ENCODE peak calls at places on chromosome 14, in six cellular contexts. B is uterus, H is substantia nigra, Y is SK-N-SH, T is breast epithelium, Q is right cardiac atrium. V is an unnamed sample.

GRCh38 chr14:24941719-24942118 is 108.2 kb downstream of the STXBP6 start:
- DNase-seq in H (no peak), Q (no peak), Y (no peak), T (no peak), B (no peak), V (peak)

GRCh38 chr14:31895206-31895605 is 181.9 kb upstream of the ARHGAP5 start:
- DNase-seq in Y (no peak), T (no peak), H (no peak), Q (no peak), B (no peak), V (no peak)

GRCh38 chr14:21807975-21808374 is 134.4 kb upstream of the OR4E1 start:
- DNase-seq in T (no peak), Y (no peak), Q (no peak), H (no peak), B (no peak), V (no peak)

GRCh38 chr14:100871234-100872186 is 32.0 kb downstream of the RTL1 start:
- DNase-seq in B (no peak), H (no peak), Q (no peak), Y (no peak), T (no peak), V (no peak)

GRCh38 chr14:36070056-36071043 is 106.2 kb downstream of the PTCSC3 start:
- DNase-seq in B (no peak), T (no peak), Q (peak), H (peak), Y (peak), V (peak)

GRCh38 chr14:97704316-97704715 is 907.1 kb downstream of the VRK1 start:
- DNase-seq in B (no peak), H (no peak), Q (no peak), T (no peak), Y (no peak), V (no peak)

GRCh38 chr14:104316121-104316722 is 177.8 kb downstream of the KIF26A start:
- DNase-seq in Y (no peak), Q (peak), B (no peak), H (no peak), T (no peak), V (no peak)

GRCh38 chr14:35390577-35391387 is 13.8 kb downstream of the NFKBIA start:
- DNase-seq in Y (no peak), B (no peak), H (no peak), T (no peak), Q (no peak), V (no peak)

GRCh38 chr14:102314242-102315011 is 5.1 kb upstream of the ZNF839 start:
- DNase-seq in Q (peak), Y (peak), H (peak), T (peak), B (peak), V (peak)

GRCh38 chr14:104555621-104556255 is 23.8 kb upstream of the C14orf180 start:
- DNase-seq in H (no peak), B (no peak), Y (no peak), T (no peak), Q (no peak), V (no peak)

GRCh38 chr14:75339059-75339458 is 60.4 kb downstream of the FOS start:
- DNase-seq in Y (no peak), H (no peak), T (no peak), B (no peak), Q (no peak), V (no peak)

GRCh38 chr14:88793259-88793625 is 489 bp upstream of the EML5 start:
- DNase-seq in H (no peak), Q (no peak), B (no peak), Y (no peak), T (no peak), V (peak)

GRCh38 chr14:45066667-45067066 is 17.2 kb upstream of the PRPF39 start:
- DNase-seq in T (no peak), H (no peak), Q (no peak), Y (no peak), B (no peak), V (no peak)

GRCh38 chr14:100211366-100211765 is 27.6 kb upstream of the YY1 start:
- DNase-seq in H (no peak), Y (no peak), Q (no peak), B (no peak), T (no peak), V (no peak)

GRCh38 chr14:33646692-33647260 is 304.1 kb downstream of the EGLN3 start:
- DNase-seq in T (no peak), H (no peak), Q (no peak), B (no peak), Y (no peak), V (no peak)

GRCh38 chr14:33647385-33647786 is 303.5 kb downstream of the EGLN3 start:
- DNase-seq in Y (no peak), Q (no peak), H (no peak), T (no peak), B (no peak), V (no peak)

GRCh38 chr14:33643782-33644181 is 307.1 kb downstream of the EGLN3 start:
- DNase-seq in T (no peak), Y (no peak), B (no peak), Q (no peak), H (no peak), V (no peak)

GRCh38 chr14:33642641-33643342 is 308.1 kb downstream of the EGLN3 start:
- DNase-seq in T (no peak), H (no peak), B (no peak), Y (no peak), Q (no peak), V (no peak)

GRCh38 chr14:33642080-33642479 is 308.8 kb downstream of the EGLN3 start:
- DNase-seq in B (no peak), Q (no peak), T (no peak), H (no peak), Y (no peak), V (no peak)
- H3K27ac ChIP-seq in B (no peak), Q (no peak), T (no peak), H (no peak), Y (no peak), V (no peak)

DNA sequence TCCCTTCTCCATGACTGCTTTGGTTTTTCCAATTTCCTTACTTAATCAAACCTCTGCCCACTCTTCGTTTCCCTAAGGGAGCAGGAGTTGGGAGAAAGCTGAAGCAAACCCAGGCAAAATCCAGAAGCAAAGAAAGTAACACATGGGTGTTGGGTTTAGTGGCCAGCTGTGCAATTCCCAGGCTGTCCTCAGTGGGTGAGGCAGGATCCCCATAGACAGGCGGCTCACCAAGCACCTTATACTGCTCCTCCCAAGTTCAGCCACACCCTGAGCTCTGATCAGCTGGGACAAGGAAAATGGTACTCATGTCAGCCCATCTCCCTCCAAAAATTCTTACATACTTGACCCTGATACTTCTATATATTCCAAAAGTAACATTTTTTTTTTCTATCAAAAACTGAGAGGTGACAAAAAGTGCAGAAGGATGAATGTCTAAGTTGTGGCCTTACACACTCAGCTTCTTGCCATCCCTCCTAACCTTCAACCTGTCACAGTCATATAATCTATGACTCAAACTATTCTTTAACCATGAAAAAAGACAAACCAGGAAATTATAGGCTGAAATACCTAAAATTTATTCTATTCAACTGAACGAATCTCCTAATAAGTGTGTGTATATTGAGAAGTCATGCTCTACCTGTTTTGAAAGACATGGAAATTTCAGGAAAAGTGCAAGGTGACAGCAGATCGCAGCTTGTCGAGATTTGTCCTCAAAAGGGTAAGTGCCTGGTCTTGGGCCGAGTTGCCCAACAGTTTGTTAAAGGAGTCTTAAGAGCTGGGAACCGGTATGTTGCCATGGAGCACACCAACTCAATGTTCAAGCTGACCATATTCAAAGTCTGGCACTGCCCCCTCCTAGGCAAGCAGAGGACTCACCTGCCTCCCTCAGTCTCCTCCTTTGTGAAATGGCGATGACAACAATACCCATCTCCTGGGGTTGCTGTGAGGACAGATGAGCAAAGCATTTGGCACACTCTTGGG is 17.6 kb upstream of the ZFP36L1 start:
- DNase-seq in Q (no peak), B (no peak), Y (peak), H (no peak), T (peak), V (no peak)
- H3K27ac ChIP-seq in Q (no peak), B (peak), Y (no peak), H (no peak), T (no peak), V (no peak)

DNA sequence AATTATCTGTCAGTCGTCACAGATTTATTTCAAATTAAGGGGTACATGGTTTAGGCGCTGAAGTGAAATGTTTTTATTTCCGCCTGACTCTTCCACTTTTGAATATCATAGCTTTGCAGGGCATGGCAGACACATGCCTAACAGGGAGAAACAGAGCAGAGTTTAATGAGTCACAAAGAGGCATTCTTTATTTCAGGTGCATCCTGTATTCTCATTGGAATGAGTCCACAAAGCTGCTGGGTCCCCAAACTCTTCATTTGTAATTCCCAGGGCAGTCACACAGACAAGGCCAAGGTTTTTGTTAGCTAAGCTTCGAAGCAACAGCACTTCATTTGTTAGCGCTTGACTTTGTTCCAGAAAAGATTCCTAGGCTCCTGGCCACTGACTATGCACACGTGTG is 4.4 kb upstream of the GPHB5 start:
- DNase-seq in Y (no peak), B (no peak), H (no peak), T (no peak), Q (no peak), V (no peak)
- H3K27ac ChIP-seq in Y (no peak), B (no peak), H (no peak), T (no peak), Q (no peak), V (no peak)

DNA sequence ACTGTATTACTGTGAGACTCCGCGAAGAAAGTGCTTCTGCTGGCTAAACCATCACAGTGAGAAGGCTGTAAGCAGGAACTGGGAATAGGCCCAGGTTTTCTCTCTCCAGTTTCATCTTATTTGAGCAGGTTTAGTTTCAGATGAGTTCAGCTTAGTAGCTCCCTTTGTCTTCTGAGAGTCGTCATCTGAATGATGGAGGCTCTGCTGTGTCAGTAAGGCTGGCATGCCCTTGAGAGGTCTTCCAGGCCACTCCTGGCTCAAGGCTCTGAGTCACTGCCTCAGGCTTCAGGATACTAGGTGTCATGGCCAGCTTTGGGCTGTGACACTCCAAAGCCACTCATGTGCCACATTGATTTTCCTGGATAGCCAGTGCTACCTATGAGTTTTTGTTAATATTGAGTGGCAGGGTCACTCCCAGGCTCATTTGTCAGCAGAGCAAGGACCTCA is 205.6 kb upstream of the RGS6 start:
- DNase-seq in Q (no peak), B (peak), Y (no peak), T (no peak), H (no peak), V (no peak)
- H3K27ac ChIP-seq in Q (no peak), B (peak), Y (peak), T (peak), H (no peak), V (no peak)

GRCh38 chr14:20458031-20458789 is 3.0 kb downstream of the PIP4P1 start:
- DNase-seq in H (no peak), Y (no peak), Q (peak), B (no peak), T (no peak), V (no peak)
- H3K27ac ChIP-seq in H (no peak), Y (no peak), Q (no peak), B (no peak), T (peak), V (no peak)

GRCh38 chr14:81275305-81275950 is 54.7 kb upstream of the GTF2A1 start:
- DNase-seq in Q (peak), H (no peak), B (no peak), Y (no peak), T (no peak), V (no peak)

GRCh38 chr14:81277096-81277495 is 56.3 kb upstream of the GTF2A1 start:
- DNase-seq in T (no peak), B (no peak), Y (no peak), H (no peak), Q (no peak), V (no peak)

GRCh38 chr14:81273961-81274360 is 53.2 kb upstream of the GTF2A1 start:
- DNase-seq in Q (no peak), T (no peak), Y (peak), B (no peak), H (no peak), V (no peak)

GRCh38 chr14:81276699-81277069 is 55.9 kb upstream of the GTF2A1 start:
- DNase-seq in H (no peak), T (no peak), Y (no peak), Q (no peak), B (no peak), V (no peak)

GRCh38 chr14:81275995-81276698 is 55.4 kb upstream of the GTF2A1 start:
- DNase-seq in Y (no peak), B (no peak), T (no peak), H (no peak), Q (no peak), V (no peak)
- H3K27ac ChIP-seq in Y (no peak), B (no peak), T (peak), H (peak), Q (peak), V (no peak)

GRCh38 chr14:61460853-61461611 is 139.7 kb downstream of the PRKCH start:
- DNase-seq in Y (no peak), B (no peak), H (no peak), T (no peak), Q (no peak), V (no peak)
- H3K27ac ChIP-seq in Y (no peak), B (no peak), H (no peak), T (no peak), Q (no peak), V (peak)

V was measured in prostate gland.